ENCODE peak calls at places on chromosomes 1 and 21, in eight cellular contexts. S is fibroblast of lung, B is mesenchymal stem cell, D is PC-3, E is colonic mucosa, L is endodermal cell, N is SK-N-SH, H is GM12878. W is an unnamed sample.
A peak's percentile ranks its signal among the peaks of the same experiment; 100 is the strongest.

GRCh38 chr1:65319141-65319540 is 9.8 kb downstream of the DNAJC6 start:
- DNase-seq in S (no peak), B (no peak), D (no peak), E (no peak), L (no peak), N (peak; percentile 12), H (no peak), W (no peak)

GRCh38 chr21:39720126-39720778 is 24.7 kb upstream of the IGSF5 start:
- DNase-seq in S (peak; percentile 15), B (no peak), D (peak; percentile 31), E (no peak), L (no peak), N (no peak), H (no peak), W (no peak)

GRCh38 chr1:216183007-216183406 is 240.2 kb downstream of the USH2A start:
- DNase-seq in S (peak; percentile 65), B (peak; percentile 45), D (peak; percentile 76), E (no peak), L (peak; percentile 79), N (no peak), H (no peak), W (no peak)

GRCh38 chr1:47824297-47824696 is 172.9 kb downstream of the TRABD2B start:
- DNase-seq in S (no peak), B (no peak), D (no peak), E (no peak), L (no peak), N (no peak), H (no peak), W (no peak)

GRCh38 chr1:202596638-202597037 is 113.6 kb downstream of the SYT2 start:
- DNase-seq in S (no peak), B (no peak), D (no peak), E (no peak), L (no peak), N (no peak), H (no peak), W (peak; percentile 58)

GRCh38 chr1:46487818-46488218 is 1.8 kb upstream of the DMBX1 start:
- DNase-seq in S (no peak), B (no peak), D (no peak), E (no peak), L (peak; percentile 88), N (no peak), H (no peak), W (no peak)

GRCh38 chr1:3564921-3565831 is 46.1 kb downstream of the MEGF6 start:
- DNase-seq in S (no peak), B (peak; percentile 10), D (peak; percentile 44), E (no peak), L (peak; percentile 82), N (peak; percentile 93), H (no peak), W (no peak)

GRCh38 chr1:44503625-44504024 is 98.6 kb downstream of the RNF220 start:
- DNase-seq in S (no peak), B (no peak), D (no peak), E (no peak), L (no peak), N (no peak), H (no peak), W (no peak)

GRCh38 chr1:51327386-51327785 is 3.0 kb downstream of the TTC39A start:
- DNase-seq in S (peak; percentile 53), B (no peak), D (no peak), E (no peak), L (no peak), N (no peak), H (no peak), W (no peak)

GRCh38 chr1:54572236-54572850 is 24.3 kb downstream of the ACOT11 start:
- DNase-seq in S (no peak), B (no peak), D (no peak), E (no peak), L (peak; percentile 72), N (peak; percentile 52), H (no peak), W (peak; percentile 66)

GRCh38 chr1:8908388-8909151 is 30.1 kb upstream of the ENO1 start:
- DNase-seq in S (peak; percentile 30), B (no peak), D (no peak), E (no peak), L (peak; percentile 64), N (no peak), H (no peak), W (no peak)

GRCh38 chr1:2258996-2259395 is 30.9 kb downstream of the SKI start:
- DNase-seq in S (no peak), B (no peak), D (no peak), E (no peak), L (no peak), N (no peak), H (no peak), W (peak; percentile 62)

GRCh38 chr1:237045278-237046016 is 3.5 kb downstream of the RYR2 start:
- DNase-seq in S (no peak), B (no peak), D (no peak), E (no peak), L (peak; percentile 54), N (no peak), H (no peak), W (no peak)

GRCh38 chr1:23627065-23627464 is 64.5 kb upstream of the RPL11 start:
- DNase-seq in S (no peak), B (no peak), D (no peak), E (peak; percentile 36), L (no peak), N (no peak), H (no peak), W (no peak)
- H3K9ac ChIP-seq in S (no peak overlapping the region), B (no peak overlapping the region), D (no peak overlapping the region), E (peak overlapping the region; percentile 40), L (no peak overlapping the region), N (no peak overlapping the region), H (no peak overlapping the region), W (no peak overlapping the region)

DNA sequence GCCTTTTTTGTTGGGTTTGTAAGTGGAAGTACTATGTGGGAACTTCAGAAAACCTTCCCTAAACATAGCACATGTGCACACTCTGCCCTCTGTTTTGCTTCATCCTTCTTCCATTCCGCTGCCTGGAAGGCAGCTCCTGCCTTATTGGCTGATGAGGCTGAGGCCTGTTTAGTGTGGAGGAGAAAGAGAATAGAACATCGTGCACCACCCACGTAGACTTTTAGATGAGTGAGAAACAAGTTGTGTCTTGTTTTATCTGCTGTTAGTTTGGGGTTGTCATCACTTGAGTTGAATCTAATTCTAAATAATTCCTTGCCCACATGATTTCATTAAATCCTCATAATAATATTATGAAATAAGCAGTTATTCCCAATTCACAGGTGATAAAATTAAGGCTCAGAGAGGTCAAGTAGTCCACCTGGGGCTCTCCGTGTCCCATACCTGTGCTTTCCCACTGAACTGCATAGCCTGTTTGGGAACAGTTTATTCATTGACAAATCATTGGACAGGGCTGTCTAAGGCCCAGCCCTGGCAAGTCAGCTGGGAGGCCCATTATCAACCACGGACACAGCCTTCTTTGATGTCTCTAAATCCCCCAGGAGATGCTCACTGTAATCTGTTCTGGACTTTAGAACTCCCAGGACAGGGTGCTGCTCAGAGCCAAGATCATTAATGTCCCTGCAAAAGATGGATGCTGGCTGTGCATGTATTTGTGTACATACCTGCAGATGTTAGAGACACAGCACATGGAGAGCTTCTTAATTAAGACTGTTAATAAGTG is 93.0 kb downstream of the ABCA4 start:
- DNase-seq in S (no peak), B (no peak), D (no peak), E (no peak), L (no peak), N (no peak), H (no peak), W (no peak)
- H3K4me3 ChIP-seq in S (no peak overlapping the region), B (no peak overlapping the region), D (no peak overlapping the region), E (no peak overlapping the region), L (no peak overlapping the region), N (no peak overlapping the region), H (no peak overlapping the region), W (no peak overlapping the region)

GRCh38 chr1:88646852-88647645 is 37.0 kb upstream of the PKN2 start:
- DNase-seq in S (no peak), B (no peak), D (no peak), E (no peak), L (peak; percentile 43), N (no peak), H (no peak), W (no peak)

GRCh38 chr1:88648706-88649105 is 35.4 kb upstream of the PKN2 start:
- DNase-seq in S (no peak), B (no peak), D (no peak), E (no peak), L (peak; percentile 48), N (no peak), H (no peak), W (no peak)

GRCh38 chr1:88647749-88648415 is 36.2 kb upstream of the PKN2 start:
- DNase-seq in S (no peak), B (no peak), D (no peak), E (no peak), L (no peak), N (no peak), H (no peak), W (no peak)

GRCh38 chr1:88650676-88651418 is 33.2 kb upstream of the PKN2 start:
- DNase-seq in S (no peak), B (peak; percentile 68), D (no peak), E (no peak), L (no peak), N (no peak), H (no peak), W (no peak)

DNA sequence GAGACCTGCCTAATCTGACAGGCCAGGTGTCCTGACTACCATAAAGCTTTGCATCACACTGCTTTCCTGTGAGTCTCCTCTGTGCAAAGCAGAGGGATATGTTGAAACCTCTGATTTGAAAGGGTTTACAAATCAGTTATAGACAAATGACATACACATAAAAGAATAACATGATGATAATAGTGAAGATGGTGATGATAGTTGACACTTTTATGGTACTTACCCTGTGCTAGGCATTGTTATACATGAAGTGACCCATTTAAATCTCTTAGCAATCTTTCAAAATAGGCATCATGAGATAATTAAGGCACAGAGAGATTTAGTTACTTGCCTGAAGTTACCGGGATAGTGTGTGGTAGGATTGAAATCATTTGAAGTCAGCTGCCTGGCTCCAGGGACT is 34.1 kb upstream of the PKN2 start:
- DNase-seq in S (no peak), B (no peak), D (no peak), E (no peak), L (no peak), N (no peak), H (no peak), W (no peak)
- H3K36me3 ChIP-seq in S (no peaks in the 10 kb centered on the region), B (no peaks in the 10 kb centered on the region), D (no peaks in the 10 kb centered on the region), E (no peaks in the 10 kb centered on the region), L (no peaks in the 10 kb centered on the region), N (no peaks in the 10 kb centered on the region), H (no peaks in the 10 kb centered on the region), W (no peaks in the 10 kb centered on the region)

GRCh38 chr1:205774277-205775014 is 836 bp downstream of the RAB29 start:
- DNase-seq in S (peak; percentile 8), B (peak; percentile 42), D (no peak), E (peak; percentile 23), L (peak; percentile 84), N (peak; percentile 45), H (peak; percentile 58), W (no peak)

GRCh38 chr1:205775015-205775716 is at the start of gene RAB29:
- DNase-seq in S (peak; percentile 71), B (peak; percentile 86), D (peak; percentile 86), E (peak; percentile 84), L (peak; percentile 94), N (peak; percentile 82), H (peak; percentile 57), W (peak; percentile 92)

GRCh38 chr1:205769641-205770365 is 5.5 kb downstream of the RAB29 start:
- DNase-seq in S (peak; percentile 16), B (no peak), D (no peak), E (no peak), L (no peak), N (no peak), H (no peak), W (no peak)

GRCh38 chr1:205770618-205771017 is 4.7 kb downstream of the RAB29 start:
- DNase-seq in S (no peak), B (no peak), D (no peak), E (no peak), L (no peak), N (no peak), H (no peak), W (no peak)

GRCh38 chr1:205772607-205773032 is 2.7 kb downstream of the RAB29 start:
- DNase-seq in S (no peak), B (peak; percentile 16), D (no peak), E (no peak), L (no peak), N (no peak), H (peak; percentile 71), W (no peak)
- H3K9ac ChIP-seq in S (no peak overlapping the region), B (no peak overlapping the region), D (no peak overlapping the region), E (no peak overlapping the region), L (no peak overlapping the region), N (no peak overlapping the region), H (no peak overlapping the region), W (no peak overlapping the region)